ENCODE peak calls at places on chromosomes 16 and 17, in four cellular contexts. O is lung, P is cardiac muscle cell, F is left ventricle myocardium inferior. Y is an unnamed sample.

GRCh38 chr16:66894948-66895696 is 14.8 kb downstream of the PDP2 start:
- DNase-seq in P (peak; percentile 85), F (peak; percentile 63), O (peak; percentile 72), Y (peak; percentile 67)

GRCh38 chr17:81223758-81224122 is 975 bp upstream of the CEP131 start:
- DNase-seq in O (no peak), P (no peak), F (no peak), Y (no peak)

GRCh38 chr17:1561420-1562177 is 993 bp downstream of the PITPNA start:
- DNase-seq in F (no peak), P (peak; percentile 29), O (no peak), Y (no peak)

GRCh38 chr17:34579979-34580684 is 750 bp downstream of the TMEM132E start:
- DNase-seq in P (peak; percentile 11), F (peak; percentile 23), O (peak; percentile 30), Y (no peak)

GRCh38 chr16:25235991-25236390 is 19.2 kb downstream of the AQP8 start:
- DNase-seq in O (no peak), F (no peak), P (no peak), Y (no peak)

GRCh38 chr17:37490022-37490587 is 414 bp downstream of the DUSP14 start:
- DNase-seq in O (peak; percentile 60), P (peak; percentile 63), F (peak; percentile 61), Y (peak; percentile 49)

GRCh38 chr16:81578636-81579413 is 134.2 kb downstream of the CMIP start:
- DNase-seq in O (no peak), F (no peak), P (no peak), Y (no peak)

GRCh38 chr17:79073706-79074088 is 927 bp upstream of the ENGASE start:
- DNase-seq in F (no peak), P (no peak), O (no peak), Y (no peak)

GRCh38 chr16:27377666-27378485 is 24.1 kb upstream of the IL21R start:
- DNase-seq in F (no peak), P (no peak), O (no peak), Y (no peak)

GRCh38 chr16:9316008-9316407 is 224.6 kb downstream of the HAPSTR1 start:
- DNase-seq in P (no peak), F (no peak), O (no peak), Y (no peak)

GRCh38 chr17:44830359-44831269 is 527 bp upstream of the GJC1 start:
- DNase-seq in F (no peak), P (peak; percentile 52), O (no peak), Y (peak; percentile 69)

GRCh38 chr16:72928089-72928981 is 119.6 kb downstream of the ZFHX3 start:
- DNase-seq in P (no peak), O (no peak), F (no peak), Y (no peak)

GRCh38 chr17:72240333-72240732 is 119.5 kb downstream of the SOX9 start:
- DNase-seq in P (no peak), F (no peak), O (no peak), Y (no peak)

GRCh38 chr16:57278494-57278893 is 6.0 kb downstream of the PLLP start:
- DNase-seq in O (no peak), F (no peak), P (no peak), Y (no peak)

GRCh38 chr17:76243826-76244679 is 3.8 kb upstream of the RNF157 start:
- DNase-seq in F (no peak), O (no peak), P (peak; percentile 26), Y (no peak)

GRCh38 chr17:82821554-82821953 is 18.3 kb downstream of the ZNF750 start:
- DNase-seq in O (no peak), F (no peak), P (no peak), Y (no peak)

GRCh38 chr17:56176101-56176500 is 22.8 kb downstream of the ANKFN1 start:
- DNase-seq in O (no peak), F (no peak), P (no peak), Y (peak; percentile 93)

GRCh38 chr16:85651822-85652430 is 36.8 kb downstream of the GINS2 start:
- DNase-seq in O (no peak), P (no peak), F (no peak), Y (no peak)

GRCh38 chr17:73630531-73630930 is 13.7 kb downstream of the SDK2 start:
- DNase-seq in O (no peak), F (no peak), P (no peak), Y (no peak)

GRCh38 chr17:77206557-77206956 is 65.8 kb downstream of the SEC14L1 start:
- DNase-seq in F (no peak), P (no peak), O (no peak), Y (no peak)

GRCh38 chr17:47621293-47622178 is 28.2 kb upstream of the KPNB1 start:
- DNase-seq in P (peak; percentile 93), F (no peak), O (no peak), Y (peak; percentile 96)

GRCh38 chr17:43578699-43579569 is 32.8 kb upstream of the ETV4 start:
- DNase-seq in O (no peak), F (no peak), P (peak; percentile 32), Y (peak; percentile 92)

GRCh38 chr17:43582426-43582825 is 36.3 kb upstream of the ETV4 start:
- DNase-seq in P (no peak), F (no peak), O (no peak), Y (no peak)

GRCh38 chr17:43581581-43581980 is 35.4 kb upstream of the ETV4 start:
- DNase-seq in P (no peak), F (no peak), O (no peak), Y (no peak)

GRCh38 chr17:43579570-43580140 is 33.5 kb upstream of the ETV4 start:
- DNase-seq in O (no peak), P (peak; percentile 76), F (no peak), Y (peak; percentile 94)

GRCh38 chr17:43581130-43581529 is 35.0 kb upstream of the ETV4 start:
- DNase-seq in O (no peak), F (no peak), P (no peak), Y (no peak)
- H3K27ac ChIP-seq in O (no peak overlapping the region), F (peak overlapping the region; percentile 71), P (no peak overlapping the region), Y (no peak overlapping the region)

GRCh38 chr17:31841850-31842415 is 17.1 kb downstream of the COPRS start:
- DNase-seq in P (no peak), O (no peak), F (no peak), Y (no peak)
- H3K4me3 ChIP-seq in P (no peak overlapping the region), O (no peak overlapping the region), F (peak overlapping the region; percentile 52), Y (no peak overlapping the region)

DNA sequence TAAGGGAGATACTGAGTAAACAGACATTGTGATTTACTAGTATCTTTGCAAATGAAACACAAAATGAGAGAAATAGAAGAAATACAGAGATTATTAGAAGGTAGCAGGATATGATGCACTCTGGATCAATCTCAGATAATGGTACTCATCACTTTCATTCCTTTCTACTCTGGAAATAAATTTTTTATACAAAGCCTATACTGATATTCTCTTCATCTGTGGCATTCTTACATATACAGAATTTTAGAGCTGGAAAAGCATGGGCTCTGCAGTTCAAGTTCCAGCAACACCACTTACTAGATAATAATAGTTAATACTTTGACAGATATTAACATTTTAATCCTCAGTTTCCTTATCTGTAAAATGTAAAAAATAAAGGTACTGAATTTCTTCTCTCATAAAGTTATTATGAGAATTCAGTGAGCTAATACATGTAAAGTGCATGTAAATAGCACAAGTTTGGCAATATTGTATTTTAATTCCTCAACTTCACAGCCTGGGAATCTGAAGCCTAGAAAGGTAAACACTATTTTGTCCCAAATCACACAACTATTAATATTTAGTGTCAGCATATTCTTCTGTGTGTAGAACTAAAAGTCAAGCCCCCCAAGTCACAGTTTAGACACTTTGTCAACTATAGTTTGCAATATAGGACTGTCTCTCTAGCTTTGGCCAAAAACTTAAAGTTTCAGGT is 6.5 kb downstream of the RNF43 start:
- DNase-seq in O (no peak), P (no peak), F (no peak), Y (no peak)
- H3K27ac ChIP-seq in O (no peak overlapping the region), P (no peak overlapping the region), F (no peak overlapping the region), Y (no peak overlapping the region)

GRCh38 chr17:74920306-74920620 is 2.8 kb downstream of the USH1G start:
- DNase-seq in P (no peak), F (no peak), O (no peak), Y (no peak)

GRCh38 chr17:74921769-74922168 is 1.3 kb downstream of the USH1G start:
- DNase-seq in F (no peak), P (no peak), O (no peak), Y (no peak)

GRCh38 chr17:74921045-74921681 is 1.9 kb downstream of the USH1G start:
- DNase-seq in O (no peak), P (no peak), F (no peak), Y (no peak)

GRCh38 chr17:74919440-74920305 is 3.4 kb downstream of the USH1G start:
- DNase-seq in F (no peak), O (no peak), P (peak; percentile 30), Y (no peak)

DNA sequence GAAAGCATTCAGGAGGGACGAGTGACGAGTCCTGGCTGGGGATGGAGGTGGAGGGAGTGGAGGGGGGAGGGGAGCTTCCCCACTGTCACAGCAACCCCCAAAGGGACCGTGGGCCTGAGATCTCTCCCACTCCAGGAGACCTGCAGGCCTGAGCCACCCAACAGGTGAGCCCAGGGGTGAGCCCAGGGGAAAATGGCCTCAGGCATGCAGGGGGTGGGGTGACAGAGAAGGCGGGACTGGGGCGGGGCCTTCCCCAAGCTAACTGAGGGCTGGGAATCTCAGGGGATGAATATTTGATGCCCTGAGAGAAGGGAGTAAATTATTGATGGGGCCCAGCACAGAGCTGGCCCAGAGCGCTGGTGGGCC is 2.4 kb downstream of the USH1G start:
- DNase-seq in O (no peak), F (no peak), P (no peak), Y (no peak)
- H3K4me3 ChIP-seq in O (no peak overlapping the region), F (no peak overlapping the region), P (no peak overlapping the region), Y (no peak overlapping the region)

DNA sequence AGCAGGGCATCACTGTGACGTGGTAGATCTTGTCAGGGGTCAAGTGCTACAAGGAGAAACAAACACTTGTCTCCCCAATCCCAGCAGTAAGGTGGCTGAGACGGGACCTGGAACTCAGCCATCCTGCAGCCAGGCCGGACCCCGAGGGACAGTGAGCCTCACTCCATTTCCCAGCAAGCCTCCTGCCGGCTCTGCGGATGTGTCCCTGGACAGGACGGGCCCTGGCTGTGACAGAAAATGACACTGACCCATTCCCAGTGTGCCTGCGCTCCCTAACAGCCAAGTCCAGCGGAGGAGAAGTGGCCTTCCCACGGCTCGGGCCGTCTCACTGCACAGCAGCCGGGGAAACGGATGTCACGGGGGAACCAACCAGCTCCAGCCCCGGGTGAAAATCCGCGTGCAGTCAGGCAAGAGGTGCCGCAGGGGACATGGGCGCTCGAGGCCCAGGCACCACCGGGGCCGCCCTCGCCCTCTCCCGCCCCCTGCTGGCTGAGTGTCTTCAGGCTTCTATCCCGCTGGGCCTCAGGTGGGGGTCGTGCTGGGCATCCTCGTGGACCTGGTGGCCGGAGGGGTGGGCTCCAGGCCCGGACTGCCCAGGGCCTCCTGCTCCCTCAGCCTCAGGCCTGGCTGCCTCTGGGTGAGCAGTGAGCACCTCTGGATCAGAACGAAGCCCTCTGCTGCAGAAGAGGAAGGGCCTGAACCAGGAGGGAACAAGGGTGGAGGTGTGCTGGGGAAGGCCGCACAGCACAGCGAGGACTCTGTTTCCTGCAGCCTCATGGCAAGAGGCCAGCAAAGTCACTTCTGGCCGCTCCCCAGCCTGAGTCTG is 6.7 kb downstream of the HAGHL start:
- DNase-seq in O (no peak), F (no peak), P (no peak), Y (no peak)
- H3K27ac ChIP-seq in O (no peak overlapping the region), F (no peak overlapping the region), P (no peak overlapping the region), Y (no peak overlapping the region)

DNA sequence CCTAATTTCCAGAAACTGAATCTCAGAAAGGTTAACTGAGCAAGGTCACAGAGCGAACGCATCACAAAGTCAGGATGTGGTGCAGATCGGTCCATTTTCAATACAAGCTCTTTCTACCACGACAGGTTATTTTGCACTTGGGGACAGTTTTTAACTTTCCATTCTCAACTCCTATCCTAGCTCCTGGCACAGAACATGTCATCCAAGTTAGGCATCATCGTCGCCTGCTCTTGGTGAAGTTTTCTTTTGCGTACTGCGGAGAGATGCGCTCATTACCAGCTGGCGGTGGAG is 15.5 kb upstream of the ERN1 start:
- DNase-seq in P (no peak), F (no peak), O (no peak), Y (no peak)
- H3K4me3 ChIP-seq in P (peak overlapping the region; percentile 45), F (peak overlapping the region; percentile 91), O (peak overlapping the region; percentile 47), Y (peak overlapping the region; percentile 57)

GRCh38 chr16:50548659-50549560 is 714 bp downstream of the NKD1 start:
- DNase-seq in P (peak; percentile 18), O (no peak), F (no peak), Y (no peak)
- H3K27ac ChIP-seq in P (no peak overlapping the region), O (peak overlapping the region; percentile 57), F (no peak overlapping the region), Y (no peak overlapping the region)

Y was measured in SJSA1.